ENCODE peak calls at places on chromosomes 6 and 20, in five cellular contexts. Y is AG20443; O is NCI-H2171; F is naive thymus-derived CD8-positive, alpha-beta T cell; J is choroid plexus epithelial cell. X is an unnamed sample.

GRCh38 chr6:156279306-156279969 is 497.7 kb upstream of the ARID1B start:
- DNase-seq in O (no peak), F (no peak), J (no peak), Y (no peak), X (peak)

GRCh38 chr20:24915892-24916291 is 33.2 kb upstream of the CST7 start:
- DNase-seq in F (no peak), J (no peak), Y (no peak), O (no peak), X (no peak)

GRCh38 chr20:17610566-17611289 is 40.9 kb downstream of the DSTN start:
- DNase-seq in F (peak), J (peak), Y (peak), O (no peak), X (no peak)

GRCh38 chr6:46184114-46184513 is 13.3 kb upstream of the ENPP5 start:
- DNase-seq in O (no peak), F (no peak), Y (peak), J (peak), X (no peak)

GRCh38 chr6:125749864-125750691 is 646 bp downstream of the HEY2 start:
- DNase-seq in Y (no peak), O (peak), J (no peak), F (peak), X (peak)

GRCh38 chr6:127160484-127160883 is 42.0 kb downstream of the RSPO3 start:
- DNase-seq in F (no peak), J (no peak), O (no peak), Y (no peak), X (no peak)

GRCh38 chr6:32807020-32807580 is 9.7 kb downstream of the HLA-DOB start:
- DNase-seq in F (no peak), O (no peak), J (no peak), Y (no peak), X (no peak)

GRCh38 chr6:150992682-150993081 is 127.2 kb downstream of the MTHFD1L start:
- DNase-seq in O (no peak), F (no peak), Y (peak), J (no peak), X (no peak)

GRCh38 chr20:25320035-25320800 is 70.4 kb downstream of the ABHD12 start:
- DNase-seq in O (peak), Y (no peak), F (no peak), J (no peak), X (no peak)

GRCh38 chr20:378961-379336 is 1.6 kb upstream of the TRIB3 start:
- DNase-seq in Y (no peak), O (no peak), F (no peak), J (no peak), X (no peak)

GRCh38 chr6:155185544-155185943 is 78.3 kb upstream of the CLDN20 start:
- DNase-seq in O (no peak), J (peak), Y (peak), F (no peak), X (no peak)

GRCh38 chr20:14706555-14706954 is 369.1 kb upstream of the FLRT3 start:
- DNase-seq in J (no peak), O (no peak), F (no peak), Y (no peak), X (no peak)

GRCh38 chr6:2215342-2215741 is 30.1 kb downstream of the GMDS start:
- DNase-seq in F (no peak), O (no peak), J (peak), Y (no peak), X (no peak)

GRCh38 chr20:44187763-44188709 is 1.0 kb upstream of the JPH2 start:
- DNase-seq in F (no peak), O (no peak), Y (peak), J (peak), X (no peak)

GRCh38 chr6:105363100-105363754 is 39.7 kb downstream of the PREP start:
- DNase-seq in O (peak), Y (peak), F (no peak), J (peak), X (peak)

GRCh38 chr20:60052322-60052721 is 94.1 kb downstream of the CDH26 start:
- DNase-seq in J (no peak), F (no peak), O (no peak), Y (no peak), X (no peak)

GRCh38 chr6:36289281-36290018 is 19.6 kb downstream of the PNPLA1 start:
- DNase-seq in J (no peak), Y (no peak), O (peak), F (no peak), X (no peak)

GRCh38 chr20:24194133-24194532 is 205.6 kb upstream of the GGTLC1 start:
- DNase-seq in F (no peak), O (no peak), Y (no peak), J (no peak), X (no peak)

X was measured in NCI-H1694 treated with DMSO at 0.1 percent for 48 hours.